ENCODE peak calls at places on chromosomes 7 and 10, in ten cellular contexts. One of them, this sample, is unnamed.

GRCh38 chr7:55132890-55133551 is 114.2 kb downstream of the EGFR start:
- DNase-seq in psoas muscle: no peak
- DNase-seq in ovary: no peak
- DNase-seq in A549: peak
- DNase-seq in adrenal gland: no peak
- DNase-seq in GM23338: no peak
- DNase-seq in left lung: no peak
- DNase-seq in Peyer's patch: peak
- DNase-seq in uterus: peak
- DNase-seq in H1: no peak
- DNase-seq in this sample: no peak

GRCh38 chr7:69677905-69678793 is 79.9 kb downstream of the AUTS2 start:
- DNase-seq in psoas muscle: no peak
- DNase-seq in ovary: no peak
- DNase-seq in A549: no peak
- DNase-seq in adrenal gland: no peak
- DNase-seq in GM23338: no peak
- DNase-seq in left lung: no peak
- DNase-seq in Peyer's patch: no peak
- DNase-seq in uterus: no peak
- DNase-seq in H1: no peak
- DNase-seq in this sample: no peak

GRCh38 chr7:74454059-74454947 is 597 bp downstream of the GTF2IRD1 start:
- DNase-seq in psoas muscle: peak
- DNase-seq in ovary: peak
- DNase-seq in A549: no peak
- DNase-seq in adrenal gland: no peak
- DNase-seq in GM23338: no peak
- DNase-seq in left lung: no peak
- DNase-seq in Peyer's patch: no peak
- DNase-seq in uterus: peak
- DNase-seq in H1: peak
- DNase-seq in this sample: no peak

GRCh38 chr7:75725306-75725705 is 13.4 kb downstream of the HIP1 start:
- DNase-seq in psoas muscle: no peak
- DNase-seq in ovary: no peak
- DNase-seq in A549: no peak
- DNase-seq in adrenal gland: no peak
- DNase-seq in GM23338: no peak
- DNase-seq in left lung: no peak
- DNase-seq in Peyer's patch: no peak
- DNase-seq in uterus: no peak
- DNase-seq in H1: no peak
- DNase-seq in this sample: no peak

GRCh38 chr7:16847381-16847860 is 34.4 kb downstream of the AGR3 start:
- DNase-seq in psoas muscle: no peak
- DNase-seq in ovary: no peak
- DNase-seq in A549: peak
- DNase-seq in adrenal gland: no peak
- DNase-seq in GM23338: no peak
- DNase-seq in left lung: peak
- DNase-seq in Peyer's patch: no peak
- DNase-seq in uterus: no peak
- DNase-seq in H1: no peak
- DNase-seq in this sample: no peak

GRCh38 chr7:102153586-102153948 is 133.1 kb upstream of the SH2B2 start:
- DNase-seq in psoas muscle: no peak
- DNase-seq in ovary: no peak
- DNase-seq in A549: no peak
- DNase-seq in adrenal gland: no peak
- DNase-seq in GM23338: no peak
- DNase-seq in left lung: no peak
- DNase-seq in Peyer's patch: no peak
- DNase-seq in uterus: no peak
- DNase-seq in H1: no peak
- DNase-seq in this sample: no peak

GRCh38 chr10:32149257-32149955 is 93.2 kb upstream of the KIF5B start:
- DNase-seq in psoas muscle: peak
- DNase-seq in ovary: peak
- DNase-seq in A549: no peak
- DNase-seq in adrenal gland: peak
- DNase-seq in GM23338: no peak
- DNase-seq in left lung: no peak
- DNase-seq in Peyer's patch: no peak
- DNase-seq in uterus: peak
- DNase-seq in H1: no peak
- DNase-seq in this sample: no peak

GRCh38 chr7:101871351-101871750 is 53.9 kb downstream of the CUX1 start:
- DNase-seq in psoas muscle: no peak
- DNase-seq in ovary: no peak
- DNase-seq in A549: no peak
- DNase-seq in adrenal gland: no peak
- DNase-seq in GM23338: no peak
- DNase-seq in left lung: no peak
- DNase-seq in Peyer's patch: no peak
- DNase-seq in uterus: no peak
- DNase-seq in H1: no peak
- DNase-seq in this sample: no peak

GRCh38 chr7:74187915-74188675 is 13.9 kb downstream of the EIF4H start:
- DNase-seq in psoas muscle: no peak
- DNase-seq in ovary: no peak
- DNase-seq in A549: no peak
- DNase-seq in adrenal gland: no peak
- DNase-seq in GM23338: no peak
- DNase-seq in left lung: no peak
- DNase-seq in Peyer's patch: no peak
- DNase-seq in uterus: no peak
- DNase-seq in H1: no peak
- DNase-seq in this sample: no peak

GRCh38 chr10:34434119-34434594 is 380.9 kb downstream of the PARD3 start:
- DNase-seq in psoas muscle: no peak
- DNase-seq in ovary: no peak
- DNase-seq in A549: no peak
- DNase-seq in adrenal gland: no peak
- DNase-seq in GM23338: no peak
- DNase-seq in left lung: no peak
- DNase-seq in Peyer's patch: no peak
- DNase-seq in uterus: peak
- DNase-seq in H1: no peak
- DNase-seq in this sample: no peak

GRCh38 chr10:22071332-22071731 is 67.8 kb upstream of the DNAJC1 start:
- DNase-seq in psoas muscle: no peak
- DNase-seq in ovary: no peak
- DNase-seq in A549: no peak
- DNase-seq in adrenal gland: no peak
- DNase-seq in GM23338: no peak
- DNase-seq in left lung: no peak
- DNase-seq in Peyer's patch: no peak
- DNase-seq in uterus: no peak
- DNase-seq in H1: no peak
- DNase-seq in this sample: no peak

GRCh38 chr10:583433-583832 is 106.0 kb downstream of the DIP2C start:
- DNase-seq in psoas muscle: no peak
- DNase-seq in ovary: no peak
- DNase-seq in A549: no peak
- DNase-seq in adrenal gland: no peak
- DNase-seq in GM23338: no peak
- DNase-seq in left lung: no peak
- DNase-seq in Peyer's patch: no peak
- DNase-seq in uterus: no peak
- DNase-seq in H1: no peak
- DNase-seq in this sample: no peak

GRCh38 chr10:586151-586550 is 103.3 kb downstream of the DIP2C start:
- DNase-seq in psoas muscle: no peak
- DNase-seq in ovary: no peak
- DNase-seq in A549: no peak
- DNase-seq in adrenal gland: peak
- DNase-seq in GM23338: no peak
- DNase-seq in left lung: no peak
- DNase-seq in Peyer's patch: no peak
- DNase-seq in uterus: no peak
- DNase-seq in H1: no peak
- DNase-seq in this sample: no peak

GRCh38 chr10:586716-587115 is 102.8 kb downstream of the DIP2C start:
- DNase-seq in psoas muscle: no peak
- DNase-seq in ovary: no peak
- DNase-seq in A549: no peak
- DNase-seq in adrenal gland: no peak
- DNase-seq in GM23338: no peak
- DNase-seq in left lung: no peak
- DNase-seq in Peyer's patch: no peak
- DNase-seq in uterus: no peak
- DNase-seq in H1: no peak
- DNase-seq in this sample: no peak

GRCh38 chr10:588246-589165 is 101.0 kb downstream of the DIP2C start:
- DNase-seq in psoas muscle: peak
- DNase-seq in ovary: no peak
- DNase-seq in A549: no peak
- DNase-seq in adrenal gland: no peak
- DNase-seq in GM23338: no peak
- DNase-seq in left lung: no peak
- DNase-seq in Peyer's patch: no peak
- DNase-seq in uterus: no peak
- DNase-seq in H1: no peak
- DNase-seq in this sample: no peak

DNA sequence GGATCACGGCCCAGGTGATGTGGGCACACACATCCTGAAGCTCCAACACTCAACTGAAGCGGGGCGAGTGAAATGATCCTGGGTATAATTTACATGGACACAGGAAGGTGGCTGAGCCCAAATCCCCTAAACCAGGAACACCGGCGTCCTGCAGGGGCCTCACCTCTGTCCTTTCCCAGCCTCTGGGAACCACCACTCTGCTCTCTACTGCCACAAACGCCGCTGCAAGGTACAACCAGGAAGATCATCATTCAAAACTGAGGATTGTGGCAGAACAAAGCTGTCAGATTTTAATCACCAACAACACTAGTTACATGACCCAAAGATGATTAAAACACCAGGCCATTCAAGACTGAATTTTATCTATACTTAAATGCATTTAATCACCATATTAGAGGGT is 104.0 kb downstream of the DIP2C start:
- DNase-seq in psoas muscle: no peak
- DNase-seq in ovary: no peak
- DNase-seq in A549: no peak
- DNase-seq in adrenal gland: no peak
- DNase-seq in GM23338: peak
- DNase-seq in left lung: no peak
- DNase-seq in Peyer's patch: no peak
- DNase-seq in uterus: no peak
- DNase-seq in H1: no peak
- DNase-seq in this sample: no peak
- TF ChIP-seq CTCF in psoas muscle: no peak
- TF ChIP-seq CTCF in ovary: no peak
- TF ChIP-seq CTCF in A549: no peak
- TF ChIP-seq CTCF in adrenal gland: no peak
- TF ChIP-seq CTCF in GM23338: peak
- TF ChIP-seq CTCF in left lung: no peak
- TF ChIP-seq CTCF in Peyer's patch: no peak
- TF ChIP-seq CTCF in uterus: no peak
- TF ChIP-seq CTCF in H1: peak
- TF ChIP-seq CTCF in this sample: no peak

DNA sequence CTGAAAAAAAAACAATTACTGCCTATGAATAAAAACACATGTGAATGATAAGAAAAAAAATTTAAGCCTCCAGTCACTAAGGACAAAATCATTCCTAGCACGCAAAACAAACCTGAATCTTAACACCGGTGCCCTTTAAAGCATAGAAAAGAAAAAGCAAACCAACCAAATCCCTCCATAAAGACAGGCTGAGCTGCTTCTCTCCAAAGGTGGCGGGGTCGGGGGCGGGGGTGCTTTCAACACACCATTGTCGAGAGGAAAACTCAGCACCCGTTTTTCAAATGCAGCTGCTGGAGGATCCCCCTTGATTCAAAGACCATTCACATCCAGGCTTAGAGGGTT is 1.4 kb downstream of the ST8SIA6 start:
- DNase-seq in psoas muscle: no peak
- DNase-seq in ovary: no peak
- DNase-seq in A549: peak
- DNase-seq in adrenal gland: no peak
- DNase-seq in GM23338: no peak
- DNase-seq in left lung: no peak
- DNase-seq in Peyer's patch: no peak
- DNase-seq in uterus: no peak
- DNase-seq in H1: no peak
- DNase-seq in this sample: no peak
- H3K4me3 ChIP-seq in psoas muscle: peak
- H3K4me3 ChIP-seq in ovary: no peak
- H3K4me3 ChIP-seq in A549: peak
- H3K4me3 ChIP-seq in adrenal gland: peak
- H3K4me3 ChIP-seq in GM23338: peak
- H3K4me3 ChIP-seq in left lung: peak
- H3K4me3 ChIP-seq in Peyer's patch: no peak
- H3K4me3 ChIP-seq in uterus: no peak
- H3K4me3 ChIP-seq in H1: peak
- H3K4me3 ChIP-seq in this sample: peak

DNA sequence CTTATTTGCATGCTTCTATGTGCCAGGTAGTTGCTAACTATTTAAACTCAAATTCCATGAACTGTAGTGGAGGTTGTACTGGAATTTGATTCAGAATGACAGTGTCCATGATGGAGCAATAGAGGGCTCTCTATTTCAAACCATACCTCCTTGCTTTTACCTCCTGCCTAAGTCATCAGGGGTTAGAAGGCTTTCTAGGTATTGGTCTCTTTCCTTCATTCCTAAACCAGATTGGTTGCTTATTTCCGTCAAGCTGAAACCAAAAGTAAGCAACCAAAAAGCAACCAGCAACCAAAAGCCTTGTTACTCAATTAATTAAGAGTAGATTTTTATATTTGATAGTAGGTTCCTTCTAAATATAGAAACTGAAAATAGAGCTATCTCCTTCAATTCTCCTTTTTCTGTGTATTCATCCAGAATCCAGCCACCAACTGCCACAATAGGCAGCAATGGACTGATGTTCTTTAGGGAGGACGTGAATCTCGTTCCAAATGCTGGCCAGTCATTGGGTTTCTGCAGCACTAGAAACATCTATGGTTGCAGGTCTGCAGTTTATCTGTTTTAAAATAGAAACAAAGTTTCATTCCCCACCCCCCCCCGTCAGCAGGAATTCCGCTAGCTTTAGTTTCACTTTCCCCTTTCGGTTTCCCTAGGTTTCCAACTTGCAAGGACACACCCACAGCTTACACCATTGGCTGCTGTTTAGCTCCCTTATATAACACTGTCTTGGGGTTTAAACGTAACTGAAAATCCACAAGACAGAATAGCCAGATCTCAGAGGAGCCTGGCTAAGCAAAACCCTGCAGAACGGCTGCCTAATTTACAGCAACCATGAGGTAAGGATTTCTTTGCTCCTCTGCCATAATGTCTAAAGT is at the start of gene IFIT1:
- DNase-seq in psoas muscle: no peak
- DNase-seq in ovary: peak
- DNase-seq in A549: peak
- DNase-seq in adrenal gland: peak
- DNase-seq in GM23338: peak
- DNase-seq in left lung: peak
- DNase-seq in Peyer's patch: no peak
- DNase-seq in uterus: peak
- DNase-seq in H1: no peak
- DNase-seq in this sample: no peak
- H3K27ac ChIP-seq in psoas muscle: peak
- H3K27ac ChIP-seq in ovary: no peak
- H3K27ac ChIP-seq in A549: peak
- H3K27ac ChIP-seq in adrenal gland: peak
- H3K27ac ChIP-seq in GM23338: peak
- H3K27ac ChIP-seq in left lung: peak
- H3K27ac ChIP-seq in Peyer's patch: peak
- H3K27ac ChIP-seq in uterus: peak
- H3K27ac ChIP-seq in H1: no peak
- H3K27ac ChIP-seq in this sample: peak

GRCh38 chr7:140609646-140610045 is 31.0 kb downstream of the DENND2A start:
- DNase-seq in psoas muscle: no peak
- DNase-seq in ovary: no peak
- DNase-seq in A549: no peak
- DNase-seq in adrenal gland: no peak
- DNase-seq in GM23338: no peak
- DNase-seq in left lung: no peak
- DNase-seq in Peyer's patch: no peak
- DNase-seq in uterus: no peak
- DNase-seq in H1: no peak
- DNase-seq in this sample: no peak
- TF ChIP-seq CTCF in psoas muscle: no peak
- TF ChIP-seq CTCF in ovary: no peak
- TF ChIP-seq CTCF in A549: no peak
- TF ChIP-seq CTCF in adrenal gland: no peak
- TF ChIP-seq CTCF in GM23338: no peak
- TF ChIP-seq CTCF in left lung: no peak
- TF ChIP-seq CTCF in Peyer's patch: no peak
- TF ChIP-seq CTCF in uterus: no peak
- TF ChIP-seq CTCF in H1: no peak
- TF ChIP-seq CTCF in this sample: no peak

This sample was measured in dorsolateral prefrontal cortex.